ENCODE peak calls at places on chromosomes 12 and 14, in four cellular contexts. U is CD8-positive, alpha-beta T cell; V is neural progenitor cell; H is psoas muscle. M is an unnamed sample.

GRCh38 chr12:107377596-107378385 is 284.4 kb upstream of the CRY1 start:
- DNase-seq in U (no peak), V (no peak), H (no peak), M (no peak)

GRCh38 chr14:64417042-64417770 is 29.1 kb downstream of the MTHFD1 start:
- DNase-seq in U (no peak), V (no peak), H (no peak), M (no peak)

GRCh38 chr12:48686615-48687334 is 4.7 kb upstream of the KANSL2 start:
- DNase-seq in U (no peak), V (no peak), H (no peak), M (no peak)

GRCh38 chr14:34684578-34684977 is 29.8 kb downstream of the CFL2 start:
- DNase-seq in U (no peak), V (no peak), H (no peak), M (no peak)

GRCh38 chr14:60079723-60080122 is 12.0 kb upstream of the PCNX4 start:
- DNase-seq in U (no peak), V (peak; percentile 37), H (no peak), M (no peak)

GRCh38 chr14:89540009-89540829 is 123.2 kb upstream of the FOXN3 start:
- DNase-seq in U (no peak), V (no peak), H (no peak), M (no peak)

GRCh38 chr12:92533280-92533890 is 169.4 kb upstream of the PLEKHG7 start:
- DNase-seq in U (no peak), V (no peak), H (no peak), M (no peak)

GRCh38 chr14:64118892-64119291 is 175.3 kb downstream of the ESR2 start:
- DNase-seq in U (no peak), V (no peak), H (no peak), M (no peak)

GRCh38 chr12:32051511-32052299 is 54.9 kb upstream of the BICD1 start:
- DNase-seq in U (no peak), V (no peak), H (no peak), M (no peak)

GRCh38 chr12:51013441-51013840 is 12.7 kb downstream of the SLC11A2 start:
- DNase-seq in U (no peak), V (no peak), H (no peak), M (no peak)

GRCh38 chr12:116196752-116197718 is 80.5 kb downstream of the MED13L start:
- DNase-seq in U (no peak), V (no peak), H (no peak), M (no peak)

GRCh38 chr12:107436376-107436775 is 249.2 kb upstream of the PWP1 start:
- DNase-seq in U (no peak), V (peak; percentile 31), H (no peak), M (no peak)

GRCh38 chr14:67268456-67269115 is 27.4 kb downstream of the PALS1 start:
- DNase-seq in U (no peak), V (peak; percentile 83), H (no peak), M (no peak)
- H3K4me1 ChIP-seq in U (no peaks in the 10 kb centered on the region), V (peaks cover 40% of the 10 kb centered on the region), H (peaks cover 38% of the 10 kb centered on the region), M (peaks cover 16% of the 10 kb centered on the region)

DNA sequence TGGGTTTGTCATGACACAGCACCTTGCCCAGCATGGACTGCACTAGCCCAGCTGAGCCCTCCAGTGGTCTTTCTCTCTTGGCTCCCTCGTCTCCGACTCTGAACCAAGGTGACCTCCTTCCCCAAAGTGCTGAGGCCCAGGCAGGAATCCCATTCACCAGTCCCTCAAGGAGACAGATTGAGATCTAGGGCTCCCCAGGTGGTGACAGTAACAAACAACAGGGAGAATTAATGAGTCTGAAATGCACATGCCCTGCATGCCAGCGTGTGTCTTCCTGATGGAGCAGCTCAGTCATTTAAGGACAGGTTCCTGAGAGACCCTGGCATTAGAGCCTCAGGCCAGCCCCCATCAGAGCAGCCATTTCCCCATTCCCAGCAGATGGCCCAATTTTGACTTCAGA is 51.4 kb upstream of the OAS1 start:
- DNase-seq in U (no peak), V (peak; percentile 60), H (no peak), M (no peak)
- TF ChIP-seq CTCF in U (no peak), V (peak; percentile 40), H (no peak), M (no peak)

GRCh38 chr12:105273601-105274000 is 37.6 kb upstream of the APPL2 start:
- DNase-seq in U (no peak), V (no peak), H (no peak), M (no peak)
- H3K4me1 ChIP-seq in U (no peaks in the 10 kb centered on the region), V (no peaks in the 10 kb centered on the region), H (no peaks in the 10 kb centered on the region), M (no peaks in the 10 kb centered on the region)

DNA sequence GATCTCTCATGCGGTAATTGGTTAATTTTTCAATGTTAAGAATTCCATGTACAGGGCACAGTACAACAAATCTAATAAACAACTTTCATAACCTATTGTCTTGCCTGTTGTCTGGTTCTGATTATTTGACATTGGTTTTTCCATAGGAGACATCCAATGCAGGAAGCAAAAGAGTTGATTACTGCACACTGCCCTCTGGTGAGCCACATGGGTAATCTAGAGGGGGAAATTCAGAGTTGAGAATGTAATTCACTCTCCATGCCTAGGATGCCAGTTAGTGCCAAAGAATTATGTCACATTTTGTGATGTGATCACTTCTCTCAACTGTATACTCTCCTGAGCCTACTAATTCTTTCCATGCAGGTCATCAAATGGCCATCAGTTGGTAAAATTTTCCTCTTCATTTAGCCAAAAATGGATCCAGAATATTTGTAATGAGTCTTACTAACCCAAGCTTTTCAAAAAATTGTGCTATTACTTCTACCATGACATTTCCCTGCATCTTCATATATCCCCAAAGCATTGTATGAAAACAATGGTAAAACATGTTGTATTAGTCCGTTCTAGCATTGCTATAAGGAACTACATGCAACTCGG is 17.7 kb upstream of the CCDC91 start:
- DNase-seq in U (no peak), V (peak; percentile 53), H (no peak), M (no peak)
- TF ChIP-seq CTCF in U (no peak), V (peak; percentile 66), H (peak; percentile 29), M (peak; percentile 40)

GRCh38 chr12:62844915-62845314 is 90.0 kb downstream of the PPM1H start:
- DNase-seq in U (no peak), V (no peak), H (no peak), M (no peak)
- H3K4me1 ChIP-seq in U (no peaks in the 10 kb centered on the region), V (peaks cover 16% of the 10 kb centered on the region), H (peaks cover 5% of the 10 kb centered on the region), M (no peaks in the 10 kb centered on the region)

GRCh38 chr12:129934977-129935376 is 31.2 kb upstream of the TMEM132D start:
- DNase-seq in U (no peak), V (no peak), H (no peak), M (no peak)
- TF ChIP-seq CTCF in U (no peak), V (no peak), H (no peak), M (no peak)

GRCh38 chr14:68711551-68712437 is 81.1 kb downstream of the ZFP36L1 start:
- DNase-seq in U (no peak), V (no peak), H (no peak), M (no peak)

GRCh38 chr14:68715032-68715924 is 77.6 kb downstream of the ZFP36L1 start:
- DNase-seq in U (no peak), V (no peak), H (no peak), M (no peak)

GRCh38 chr14:68710776-68711175 is 82.1 kb downstream of the ZFP36L1 start:
- DNase-seq in U (no peak), V (no peak), H (no peak), M (no peak)

GRCh38 chr14:68713782-68714181 is 79.1 kb downstream of the ZFP36L1 start:
- DNase-seq in U (no peak), V (no peak), H (no peak), M (no peak)

GRCh38 chr14:68712703-68713370 is 80.0 kb downstream of the ZFP36L1 start:
- DNase-seq in U (no peak), V (no peak), H (no peak), M (no peak)
- H3K4me1 ChIP-seq in U (peaks cover 16% of the 10 kb centered on the region), V (no peaks in the 10 kb centered on the region), H (peaks cover 4% of the 10 kb centered on the region), M (peaks cover 4% of the 10 kb centered on the region)

M was measured in breast epithelium.